ENCODE peak calls at places on chromosome 1, in four cellular contexts. One of them, this sample, is unnamed.

GRCh38 chr1:208204779-208205178 is 39.4 kb downstream of the PLXNA2 start:
- DNase-seq in stimulated activated CD4-positive, alpha-beta T cell treated with anti-CD3 and anti-CD28 coated beads, Interleukin-4, amount 100 ng/mL, for 24 hours: no peak
- DNase-seq in stimulated activated CD8-positive, alpha-beta memory T cell treated with anti-CD3 and anti-CD28 coated beads, Interleukin-7, amount 100 ng/mL, for 4 hours: no peak
- DNase-seq in T-cell: no peak
- DNase-seq in this sample: no peak

GRCh38 chr1:213484758-213485157 is 433.7 kb downstream of the RPS6KC1 start:
- DNase-seq in T-cell: no peak
- DNase-seq in stimulated activated CD4-positive, alpha-beta T cell treated with anti-CD3 and anti-CD28 coated beads, Interleukin-4, amount 100 ng/mL, for 24 hours: no peak
- DNase-seq in stimulated activated CD8-positive, alpha-beta memory T cell treated with anti-CD3 and anti-CD28 coated beads, Interleukin-7, amount 100 ng/mL, for 4 hours: no peak
- DNase-seq in this sample: no peak

GRCh38 chr1:208159542-208160258 is 84.5 kb downstream of the PLXNA2 start:
- DNase-seq in stimulated activated CD8-positive, alpha-beta memory T cell treated with anti-CD3 and anti-CD28 coated beads, Interleukin-7, amount 100 ng/mL, for 4 hours: no peak
- DNase-seq in T-cell: no peak
- DNase-seq in stimulated activated CD4-positive, alpha-beta T cell treated with anti-CD3 and anti-CD28 coated beads, Interleukin-4, amount 100 ng/mL, for 24 hours: no peak
- DNase-seq in this sample: no peak

GRCh38 chr1:15760520-15761211 is 2.1 kb downstream of the FBLIM1 start:
- DNase-seq in stimulated activated CD8-positive, alpha-beta memory T cell treated with anti-CD3 and anti-CD28 coated beads, Interleukin-7, amount 100 ng/mL, for 4 hours: no peak
- DNase-seq in T-cell: no peak
- DNase-seq in stimulated activated CD4-positive, alpha-beta T cell treated with anti-CD3 and anti-CD28 coated beads, Interleukin-4, amount 100 ng/mL, for 24 hours: no peak
- DNase-seq in this sample: no peak

GRCh38 chr1:206445116-206445515 is 25.2 kb upstream of the IKBKE start:
- DNase-seq in stimulated activated CD4-positive, alpha-beta T cell treated with anti-CD3 and anti-CD28 coated beads, Interleukin-4, amount 100 ng/mL, for 24 hours: no peak
- DNase-seq in T-cell: no peak
- DNase-seq in stimulated activated CD8-positive, alpha-beta memory T cell treated with anti-CD3 and anti-CD28 coated beads, Interleukin-7, amount 100 ng/mL, for 4 hours: no peak
- DNase-seq in this sample: no peak

GRCh38 chr1:28297826-28298225 is 31.0 kb upstream of the MED18 start:
- DNase-seq in stimulated activated CD4-positive, alpha-beta T cell treated with anti-CD3 and anti-CD28 coated beads, Interleukin-4, amount 100 ng/mL, for 24 hours: no peak
- DNase-seq in stimulated activated CD8-positive, alpha-beta memory T cell treated with anti-CD3 and anti-CD28 coated beads, Interleukin-7, amount 100 ng/mL, for 4 hours: no peak
- DNase-seq in T-cell: no peak
- DNase-seq in this sample: peak

GRCh38 chr1:229037806-229038405 is 233.0 kb upstream of the RAB4A start:
- DNase-seq in stimulated activated CD8-positive, alpha-beta memory T cell treated with anti-CD3 and anti-CD28 coated beads, Interleukin-7, amount 100 ng/mL, for 4 hours: no peak
- DNase-seq in T-cell: no peak
- DNase-seq in stimulated activated CD4-positive, alpha-beta T cell treated with anti-CD3 and anti-CD28 coated beads, Interleukin-4, amount 100 ng/mL, for 24 hours: no peak
- DNase-seq in this sample: no peak

GRCh38 chr1:164836614-164837018 is 277.6 kb downstream of the PBX1 start:
- DNase-seq in stimulated activated CD4-positive, alpha-beta T cell treated with anti-CD3 and anti-CD28 coated beads, Interleukin-4, amount 100 ng/mL, for 24 hours: no peak
- DNase-seq in T-cell: no peak
- DNase-seq in stimulated activated CD8-positive, alpha-beta memory T cell treated with anti-CD3 and anti-CD28 coated beads, Interleukin-7, amount 100 ng/mL, for 4 hours: no peak
- DNase-seq in this sample: no peak

GRCh38 chr1:15083578-15083977 is 70.0 kb upstream of the TMEM51 start:
- DNase-seq in stimulated activated CD4-positive, alpha-beta T cell treated with anti-CD3 and anti-CD28 coated beads, Interleukin-4, amount 100 ng/mL, for 24 hours: no peak
- DNase-seq in T-cell: no peak
- DNase-seq in stimulated activated CD8-positive, alpha-beta memory T cell treated with anti-CD3 and anti-CD28 coated beads, Interleukin-7, amount 100 ng/mL, for 4 hours: no peak
- DNase-seq in this sample: no peak

GRCh38 chr1:22831729-22832413 is 121.2 kb downstream of the EPHB2 start:
- DNase-seq in T-cell: no peak
- DNase-seq in stimulated activated CD4-positive, alpha-beta T cell treated with anti-CD3 and anti-CD28 coated beads, Interleukin-4, amount 100 ng/mL, for 24 hours: no peak
- DNase-seq in stimulated activated CD8-positive, alpha-beta memory T cell treated with anti-CD3 and anti-CD28 coated beads, Interleukin-7, amount 100 ng/mL, for 4 hours: no peak
- DNase-seq in this sample: peak

GRCh38 chr1:180911640-180912161 is 996 bp upstream of the KIAA1614 start:
- DNase-seq in stimulated activated CD4-positive, alpha-beta T cell treated with anti-CD3 and anti-CD28 coated beads, Interleukin-4, amount 100 ng/mL, for 24 hours: no peak
- DNase-seq in T-cell: no peak
- DNase-seq in stimulated activated CD8-positive, alpha-beta memory T cell treated with anti-CD3 and anti-CD28 coated beads, Interleukin-7, amount 100 ng/mL, for 4 hours: no peak
- DNase-seq in this sample: no peak

GRCh38 chr1:154182342-154183044 is 9.4 kb downstream of the TPM3 start:
- DNase-seq in stimulated activated CD4-positive, alpha-beta T cell treated with anti-CD3 and anti-CD28 coated beads, Interleukin-4, amount 100 ng/mL, for 24 hours: peak
- DNase-seq in stimulated activated CD8-positive, alpha-beta memory T cell treated with anti-CD3 and anti-CD28 coated beads, Interleukin-7, amount 100 ng/mL, for 4 hours: peak
- DNase-seq in T-cell: peak
- DNase-seq in this sample: peak